ENCODE peak calls at places on chromosomes 1 and 21, in four cellular contexts. N, F, G and S are unnamed samples.

GRCh38 chr1:7474786-7475502 is 296.2 kb upstream of the VAMP3 start:
- DNase-seq in N (no peak), F (no peak), G (no peak), S (no peak)

GRCh38 chr1:205237526-205238484 is 10.1 kb downstream of the TMCC2 start:
- DNase-seq in N (no peak), F (no peak), G (peak; percentile 32), S (no peak)

GRCh38 chr1:101051688-101052638 is 26.4 kb upstream of the DPH5 start:
- DNase-seq in N (no peak), F (no peak), G (no peak), S (no peak)

GRCh38 chr1:223010552-223011229 is 132.4 kb downstream of the TLR5 start:
- DNase-seq in N (no peak), F (peak; percentile 48), G (no peak), S (no peak)

GRCh38 chr1:18734461-18735368 is 104.1 kb downstream of the PAX7 start:
- DNase-seq in N (no peak), F (no peak), G (no peak), S (no peak)

GRCh38 chr21:41428311-41428710 is 2.3 kb downstream of the MX1 start:
- DNase-seq in N (no peak), F (no peak), G (no peak), S (no peak)

GRCh38 chr1:93061895-93062792 is 16.9 kb upstream of the MTF2 start:
- DNase-seq in N (peak; percentile 23), F (peak; percentile 55), G (peak; percentile 23), S (peak; percentile 36)

GRCh38 chr1:58848818-58849411 is 65.1 kb upstream of the JUN start:
- DNase-seq in N (no peak), F (peak; percentile 97), G (no peak), S (peak; percentile 55)